ENCODE peak calls at places on chromosomes 16 and 17, in seven cellular contexts. One of them, this sample, is unnamed.

GRCh38 chr17:40068917-40069750 is 6.4 kb downstream of the THRA start:
- DNase-seq in H1: peak; percentile 65
- DNase-seq in tibial nerve: peak; percentile 94
- DNase-seq in stomach: peak; percentile 93
- DNase-seq in cardiac muscle cell: peak; percentile 61
- DNase-seq in mesendoderm: peak; percentile 47
- DNase-seq in psoas muscle: peak; percentile 96
- DNase-seq in this sample: peak; percentile 74

GRCh38 chr17:1239210-1239609 is 31.0 kb upstream of the BHLHA9 start:
- DNase-seq in cardiac muscle cell: no peak
- DNase-seq in mesendoderm: no peak
- DNase-seq in H1: no peak
- DNase-seq in psoas muscle: no peak
- DNase-seq in tibial nerve: no peak
- DNase-seq in stomach: no peak
- DNase-seq in this sample: no peak

GRCh38 chr16:12260647-12261262 is 284.2 kb downstream of the SNX29 start:
- DNase-seq in stomach: no peak
- DNase-seq in cardiac muscle cell: peak; percentile 52
- DNase-seq in mesendoderm: peak; percentile 85
- DNase-seq in H1: peak; percentile 56
- DNase-seq in psoas muscle: no peak
- DNase-seq in tibial nerve: no peak
- DNase-seq in this sample: no peak

GRCh38 chr17:31535581-31535981 is 144.1 kb downstream of the RAB11FIP4 start:
- DNase-seq in mesendoderm: no peak
- DNase-seq in stomach: no peak
- DNase-seq in tibial nerve: no peak
- DNase-seq in cardiac muscle cell: no peak
- DNase-seq in H1: no peak
- DNase-seq in psoas muscle: no peak
- DNase-seq in this sample: no peak

GRCh38 chr16:77359065-77359502 is 75.8 kb downstream of the ADAMTS18 start:
- DNase-seq in mesendoderm: no peak
- DNase-seq in tibial nerve: no peak
- DNase-seq in psoas muscle: no peak
- DNase-seq in stomach: no peak
- DNase-seq in H1: no peak
- DNase-seq in cardiac muscle cell: no peak
- DNase-seq in this sample: no peak

GRCh38 chr16:31386157-31386984 is 6.8 kb upstream of the ITGAD start:
- DNase-seq in cardiac muscle cell: peak; percentile 13
- DNase-seq in H1: no peak
- DNase-seq in psoas muscle: no peak
- DNase-seq in stomach: no peak
- DNase-seq in tibial nerve: no peak
- DNase-seq in mesendoderm: peak; percentile 78
- DNase-seq in this sample: no peak

GRCh38 chr16:66248096-66248495 is 118.4 kb upstream of the CDH5 start:
- DNase-seq in psoas muscle: peak; percentile 90
- DNase-seq in tibial nerve: peak; percentile 77
- DNase-seq in stomach: peak; percentile 37
- DNase-seq in H1: no peak
- DNase-seq in mesendoderm: no peak
- DNase-seq in cardiac muscle cell: no peak
- DNase-seq in this sample: peak; percentile 60

GRCh38 chr17:28105501-28105900 is 63.0 kb downstream of the NLK start:
- DNase-seq in cardiac muscle cell: no peak
- DNase-seq in tibial nerve: no peak
- DNase-seq in stomach: no peak
- DNase-seq in mesendoderm: peak; percentile 31
- DNase-seq in H1: no peak
- DNase-seq in psoas muscle: no peak
- DNase-seq in this sample: no peak

GRCh38 chr17:38742431-38743308 is 5.5 kb downstream of the PCGF2 start:
- DNase-seq in H1: no peak
- DNase-seq in stomach: no peak
- DNase-seq in mesendoderm: no peak
- DNase-seq in psoas muscle: peak; percentile 59
- DNase-seq in cardiac muscle cell: no peak
- DNase-seq in tibial nerve: peak; percentile 96
- DNase-seq in this sample: peak; percentile 72

GRCh38 chr17:2002767-2003329 is 22.3 kb downstream of the RTN4RL1 start:
- DNase-seq in H1: no peak
- DNase-seq in stomach: no peak
- DNase-seq in tibial nerve: no peak
- DNase-seq in cardiac muscle cell: no peak
- DNase-seq in psoas muscle: no peak
- DNase-seq in mesendoderm: no peak
- DNase-seq in this sample: no peak

GRCh38 chr17:21464611-21465021 is 88.5 kb downstream of the KCNJ12 start:
- DNase-seq in psoas muscle: no peak
- DNase-seq in tibial nerve: no peak
- DNase-seq in H1: peak; percentile 57
- DNase-seq in stomach: no peak
- DNase-seq in cardiac muscle cell: no peak
- DNase-seq in mesendoderm: peak; percentile 24
- DNase-seq in this sample: no peak

GRCh38 chr17:10649031-10649430 is 8.1 kb downstream of the MYH3 start:
- DNase-seq in cardiac muscle cell: no peak
- DNase-seq in tibial nerve: no peak
- DNase-seq in H1: no peak
- DNase-seq in psoas muscle: no peak
- DNase-seq in stomach: no peak
- DNase-seq in mesendoderm: no peak
- DNase-seq in this sample: no peak

GRCh38 chr17:75588546-75589016 is 981 bp downstream of the MYO15B start:
- DNase-seq in psoas muscle: peak; percentile 72
- DNase-seq in tibial nerve: no peak
- DNase-seq in mesendoderm: no peak
- DNase-seq in H1: no peak
- DNase-seq in cardiac muscle cell: no peak
- DNase-seq in stomach: peak; percentile 75
- DNase-seq in this sample: peak; percentile 36

GRCh38 chr17:40419559-40420331 is 2.0 kb upstream of the TOP2A start:
- DNase-seq in H1: no peak
- DNase-seq in cardiac muscle cell: no peak
- DNase-seq in psoas muscle: no peak
- DNase-seq in stomach: no peak
- DNase-seq in mesendoderm: no peak
- DNase-seq in tibial nerve: no peak
- DNase-seq in this sample: no peak

GRCh38 chr16:11395008-11395948 is 50.0 kb downstream of the RMI2 start:
- DNase-seq in psoas muscle: no peak
- DNase-seq in H1: no peak
- DNase-seq in mesendoderm: no peak
- DNase-seq in tibial nerve: no peak
- DNase-seq in stomach: no peak
- DNase-seq in cardiac muscle cell: no peak
- DNase-seq in this sample: no peak

GRCh38 chr17:42275527-42276358 is 448 bp downstream of the STAT5B start:
- DNase-seq in H1: peak; percentile 63
- DNase-seq in stomach: no peak
- DNase-seq in psoas muscle: no peak
- DNase-seq in mesendoderm: peak; percentile 67
- DNase-seq in cardiac muscle cell: peak; percentile 78
- DNase-seq in tibial nerve: peak; percentile 42
- DNase-seq in this sample: no peak

GRCh38 chr16:56632160-56632847 is at the start of gene MT1M:
- DNase-seq in cardiac muscle cell: peak; percentile 28
- DNase-seq in psoas muscle: peak; percentile 85
- DNase-seq in tibial nerve: no peak
- DNase-seq in H1: peak; percentile 75
- DNase-seq in mesendoderm: peak; percentile 32
- DNase-seq in stomach: peak; percentile 69
- DNase-seq in this sample: no peak

GRCh38 chr16:86988920-86989715 is 328.1 kb downstream of the C16orf95 start:
- DNase-seq in cardiac muscle cell: no peak
- DNase-seq in stomach: no peak
- DNase-seq in psoas muscle: no peak
- DNase-seq in mesendoderm: no peak
- DNase-seq in H1: no peak
- DNase-seq in tibial nerve: no peak
- DNase-seq in this sample: no peak

GRCh38 chr17:63998050-63998720 is at the start of gene PRR29:
- DNase-seq in cardiac muscle cell: peak; percentile 91
- DNase-seq in mesendoderm: peak; percentile 85
- DNase-seq in stomach: peak; percentile 74
- DNase-seq in H1: peak; percentile 95
- DNase-seq in tibial nerve: no peak
- DNase-seq in psoas muscle: peak; percentile 85
- DNase-seq in this sample: peak; percentile 67

GRCh38 chr16:53911506-53911905 is 207.6 kb downstream of the FTO start:
- DNase-seq in mesendoderm: peak; percentile 14
- DNase-seq in psoas muscle: no peak
- DNase-seq in cardiac muscle cell: no peak
- DNase-seq in H1: no peak
- DNase-seq in stomach: no peak
- DNase-seq in tibial nerve: no peak
- DNase-seq in this sample: no peak

GRCh38 chr16:80023865-80024264 is 423.3 kb upstream of the MAF start:
- DNase-seq in psoas muscle: no peak
- DNase-seq in H1: no peak
- DNase-seq in cardiac muscle cell: no peak
- DNase-seq in tibial nerve: no peak
- DNase-seq in mesendoderm: no peak
- DNase-seq in stomach: no peak
- DNase-seq in this sample: no peak

GRCh38 chr17:7747586-7747985 is 30.0 kb downstream of the DNAH2 start:
- DNase-seq in stomach: no peak
- DNase-seq in psoas muscle: no peak
- DNase-seq in H1: no peak
- DNase-seq in tibial nerve: no peak
- DNase-seq in cardiac muscle cell: no peak
- DNase-seq in mesendoderm: peak; percentile 66
- DNase-seq in this sample: no peak

GRCh38 chr17:15083225-15083624 is 181.9 kb downstream of the PMP22 start:
- DNase-seq in psoas muscle: no peak
- DNase-seq in mesendoderm: peak; percentile 66
- DNase-seq in tibial nerve: no peak
- DNase-seq in cardiac muscle cell: no peak
- DNase-seq in stomach: no peak
- DNase-seq in H1: no peak
- DNase-seq in this sample: no peak

GRCh38 chr17:49998836-49999511 is 4.0 kb upstream of the DLX3 start:
- DNase-seq in tibial nerve: no peak
- DNase-seq in stomach: no peak
- DNase-seq in psoas muscle: no peak
- DNase-seq in H1: no peak
- DNase-seq in mesendoderm: no peak
- DNase-seq in cardiac muscle cell: no peak
- DNase-seq in this sample: no peak

GRCh38 chr17:73466704-73467433 is 155.1 kb upstream of the CDC42EP4 start:
- DNase-seq in cardiac muscle cell: no peak
- DNase-seq in H1: no peak
- DNase-seq in mesendoderm: no peak
- DNase-seq in psoas muscle: no peak
- DNase-seq in tibial nerve: no peak
- DNase-seq in stomach: no peak
- DNase-seq in this sample: no peak

GRCh38 chr17:73464447-73464846 is 152.6 kb upstream of the CDC42EP4 start:
- DNase-seq in stomach: no peak
- DNase-seq in H1: no peak
- DNase-seq in cardiac muscle cell: no peak
- DNase-seq in mesendoderm: no peak
- DNase-seq in psoas muscle: no peak
- DNase-seq in tibial nerve: no peak
- DNase-seq in this sample: no peak

GRCh38 chr17:73465130-73465529 is 153.3 kb upstream of the CDC42EP4 start:
- DNase-seq in H1: no peak
- DNase-seq in mesendoderm: no peak
- DNase-seq in psoas muscle: no peak
- DNase-seq in cardiac muscle cell: no peak
- DNase-seq in stomach: no peak
- DNase-seq in tibial nerve: no peak
- DNase-seq in this sample: no peak

GRCh38 chr17:73467651-73468050 is 155.8 kb upstream of the CDC42EP4 start:
- DNase-seq in psoas muscle: no peak
- DNase-seq in stomach: no peak
- DNase-seq in mesendoderm: no peak
- DNase-seq in H1: no peak
- DNase-seq in tibial nerve: no peak
- DNase-seq in cardiac muscle cell: no peak
- DNase-seq in this sample: no peak

GRCh38 chr17:73465851-73466250 is 154.1 kb upstream of the CDC42EP4 start:
- DNase-seq in mesendoderm: no peak
- DNase-seq in stomach: no peak
- DNase-seq in H1: no peak
- DNase-seq in tibial nerve: no peak
- DNase-seq in psoas muscle: no peak
- DNase-seq in cardiac muscle cell: no peak
- DNase-seq in this sample: no peak
- H3K4me1 ChIP-seq in mesendoderm: no peaks in the 10 kb centered on the region
- H3K4me1 ChIP-seq in stomach: no peaks in the 10 kb centered on the region
- H3K4me1 ChIP-seq in H1: peaks cover 4% of the 10 kb centered on the region
- H3K4me1 ChIP-seq in tibial nerve: no peaks in the 10 kb centered on the region
- H3K4me1 ChIP-seq in psoas muscle: no peaks in the 10 kb centered on the region
- H3K4me1 ChIP-seq in cardiac muscle cell: peaks cover 22% of the 10 kb centered on the region
- H3K4me1 ChIP-seq in this sample: no peaks in the 10 kb centered on the region

GRCh38 chr17:74351552-74352210 is 10.0 kb downstream of the BTBD17 start:
- DNase-seq in H1: no peak
- DNase-seq in cardiac muscle cell: peak; percentile 51
- DNase-seq in tibial nerve: no peak
- DNase-seq in psoas muscle: no peak
- DNase-seq in mesendoderm: peak; percentile 69
- DNase-seq in stomach: no peak
- DNase-seq in this sample: no peak
- H3K27me3 ChIP-seq in H1: peaks cover 16% of the 10 kb centered on the region
- H3K27me3 ChIP-seq in cardiac muscle cell: peaks cover 88% of the 10 kb centered on the region
- H3K27me3 ChIP-seq in tibial nerve: peaks cover 66% of the 10 kb centered on the region
- H3K27me3 ChIP-seq in psoas muscle: peaks cover 27% of the 10 kb centered on the region
- H3K27me3 ChIP-seq in mesendoderm: peaks cover 11% of the 10 kb centered on the region
- H3K27me3 ChIP-seq in stomach: peaks cover 92% of the 10 kb centered on the region
- H3K27me3 ChIP-seq in this sample: peaks cover 37% of the 10 kb centered on the region

GRCh38 chr17:70859829-70860228 is 690.5 kb downstream of the KCNJ2 start:
- DNase-seq in tibial nerve: no peak
- DNase-seq in psoas muscle: no peak
- DNase-seq in H1: no peak
- DNase-seq in stomach: no peak
- DNase-seq in cardiac muscle cell: no peak
- DNase-seq in mesendoderm: no peak
- DNase-seq in this sample: no peak

GRCh38 chr17:70857351-70857750 is 688.0 kb downstream of the KCNJ2 start:
- DNase-seq in psoas muscle: no peak
- DNase-seq in tibial nerve: no peak
- DNase-seq in stomach: no peak
- DNase-seq in H1: no peak
- DNase-seq in mesendoderm: no peak
- DNase-seq in cardiac muscle cell: no peak
- DNase-seq in this sample: no peak

GRCh38 chr17:70855401-70856054 is 686.2 kb downstream of the KCNJ2 start:
- DNase-seq in mesendoderm: no peak
- DNase-seq in stomach: peak; percentile 26
- DNase-seq in H1: no peak
- DNase-seq in cardiac muscle cell: peak; percentile 15
- DNase-seq in tibial nerve: no peak
- DNase-seq in psoas muscle: no peak
- DNase-seq in this sample: no peak
- H3K27ac ChIP-seq in mesendoderm: no peak overlapping the region
- H3K27ac ChIP-seq in stomach: no peak overlapping the region
- H3K27ac ChIP-seq in H1: no peak overlapping the region
- H3K27ac ChIP-seq in cardiac muscle cell: no peak overlapping the region
- H3K27ac ChIP-seq in tibial nerve: no peak overlapping the region
- H3K27ac ChIP-seq in psoas muscle: no peak overlapping the region
- H3K27ac ChIP-seq in this sample: no peak overlapping the region

GRCh38 chr16:48620445-48620844 is 10.5 kb upstream of the N4BP1 start:
- DNase-seq in stomach: peak; percentile 3
- DNase-seq in mesendoderm: no peak
- DNase-seq in cardiac muscle cell: no peak
- DNase-seq in psoas muscle: no peak
- DNase-seq in H1: no peak
- DNase-seq in tibial nerve: no peak
- DNase-seq in this sample: no peak
- H3K4me1 ChIP-seq in stomach: peaks cover 41% of the 10 kb centered on the region
- H3K4me1 ChIP-seq in mesendoderm: no peaks in the 10 kb centered on the region
- H3K4me1 ChIP-seq in cardiac muscle cell: peaks cover 12% of the 10 kb centered on the region
- H3K4me1 ChIP-seq in psoas muscle: peaks cover 21% of the 10 kb centered on the region
- H3K4me1 ChIP-seq in H1: peaks cover 2% of the 10 kb centered on the region
- H3K4me1 ChIP-seq in tibial nerve: no peaks in the 10 kb centered on the region
- H3K4me1 ChIP-seq in this sample: peaks cover 21% of the 10 kb centered on the region

This sample was measured in lung.